ENCODE peak calls at places on chromosomes 16 and 17, in four cellular contexts. One of them, this sample, is unnamed. For H3K4me1, the result is how much of the 10 kb centered on the place peaks cover.

GRCh38 chr16:87076950-87077749 is 240.0 kb downstream of the C16orf95 start:
- DNase-seq in endothelial cell of umbilical vein: peak
- DNase-seq in BE2C: peak
- DNase-seq in naive thymus-derived CD4-positive, alpha-beta T cell: no peak
- DNase-seq in this sample: no peak

GRCh38 chr17:32876414-32877163 is at the start of gene MYO1D:
- DNase-seq in endothelial cell of umbilical vein: no peak
- DNase-seq in BE2C: peak
- DNase-seq in naive thymus-derived CD4-positive, alpha-beta T cell: peak
- DNase-seq in this sample: peak

GRCh38 chr17:17763136-17763535 is 73.7 kb downstream of the SREBF1 start:
- DNase-seq in endothelial cell of umbilical vein: no peak
- DNase-seq in BE2C: no peak
- DNase-seq in naive thymus-derived CD4-positive, alpha-beta T cell: no peak
- DNase-seq in this sample: no peak

GRCh38 chr17:1267471-1267947 is 2.7 kb upstream of the BHLHA9 start:
- DNase-seq in endothelial cell of umbilical vein: no peak
- DNase-seq in BE2C: no peak
- DNase-seq in naive thymus-derived CD4-positive, alpha-beta T cell: no peak
- DNase-seq in this sample: no peak

GRCh38 chr16:12590963-12591362 is 212.7 kb downstream of the CPPED1 start:
- DNase-seq in endothelial cell of umbilical vein: no peak
- DNase-seq in BE2C: no peak
- DNase-seq in naive thymus-derived CD4-positive, alpha-beta T cell: no peak
- DNase-seq in this sample: no peak

GRCh38 chr17:71430281-71430680 is 690.5 kb upstream of the SOX9 start:
- DNase-seq in endothelial cell of umbilical vein: no peak
- DNase-seq in BE2C: no peak
- DNase-seq in naive thymus-derived CD4-positive, alpha-beta T cell: no peak
- DNase-seq in this sample: no peak

GRCh38 chr16:56193951-56194726 is 2.9 kb downstream of the GNAO1 start:
- DNase-seq in endothelial cell of umbilical vein: peak
- DNase-seq in BE2C: peak
- DNase-seq in naive thymus-derived CD4-positive, alpha-beta T cell: peak
- DNase-seq in this sample: peak

GRCh38 chr16:22937169-22937568 is 123.2 kb downstream of the HS3ST2 start:
- DNase-seq in endothelial cell of umbilical vein: no peak
- DNase-seq in BE2C: no peak
- DNase-seq in naive thymus-derived CD4-positive, alpha-beta T cell: no peak
- DNase-seq in this sample: no peak

GRCh38 chr16:53216798-53217197 is 162.0 kb downstream of the CHD9 start:
- DNase-seq in endothelial cell of umbilical vein: no peak
- DNase-seq in BE2C: no peak
- DNase-seq in naive thymus-derived CD4-positive, alpha-beta T cell: no peak
- DNase-seq in this sample: no peak

GRCh38 chr17:65359016-65359415 is 202.4 kb downstream of the AXIN2 start:
- DNase-seq in endothelial cell of umbilical vein: peak
- DNase-seq in BE2C: no peak
- DNase-seq in naive thymus-derived CD4-positive, alpha-beta T cell: no peak
- DNase-seq in this sample: no peak

GRCh38 chr16:27720731-27721547 is 171.0 kb downstream of the KATNIP start:
- DNase-seq in endothelial cell of umbilical vein: no peak
- DNase-seq in BE2C: no peak
- DNase-seq in naive thymus-derived CD4-positive, alpha-beta T cell: no peak
- DNase-seq in this sample: no peak

GRCh38 chr16:49733278-49734009 is 122.5 kb downstream of the ZNF423 start:
- DNase-seq in endothelial cell of umbilical vein: no peak
- DNase-seq in BE2C: no peak
- DNase-seq in naive thymus-derived CD4-positive, alpha-beta T cell: no peak
- DNase-seq in this sample: no peak

GRCh38 chr16:50702725-50703124 is 9.3 kb downstream of the NOD2 start:
- DNase-seq in endothelial cell of umbilical vein: no peak
- DNase-seq in BE2C: no peak
- DNase-seq in naive thymus-derived CD4-positive, alpha-beta T cell: no peak
- DNase-seq in this sample: no peak

GRCh38 chr16:30924086-30924714 is 828 bp downstream of the FBXL19 start:
- DNase-seq in endothelial cell of umbilical vein: no peak
- DNase-seq in BE2C: no peak
- DNase-seq in naive thymus-derived CD4-positive, alpha-beta T cell: no peak
- DNase-seq in this sample: no peak

GRCh38 chr16:87812200-87812656 is 46.4 kb upstream of the KLHDC4 start:
- DNase-seq in endothelial cell of umbilical vein: no peak
- DNase-seq in BE2C: peak
- DNase-seq in naive thymus-derived CD4-positive, alpha-beta T cell: no peak
- DNase-seq in this sample: no peak

GRCh38 chr16:12899529-12900168 is 1.7 kb upstream of the SHISA9 start:
- DNase-seq in endothelial cell of umbilical vein: no peak
- DNase-seq in BE2C: no peak
- DNase-seq in naive thymus-derived CD4-positive, alpha-beta T cell: no peak
- DNase-seq in this sample: no peak

GRCh38 chr16:10729104-10729503 is 14.5 kb upstream of the NUBP1 start:
- DNase-seq in endothelial cell of umbilical vein: no peak
- DNase-seq in BE2C: no peak
- DNase-seq in naive thymus-derived CD4-positive, alpha-beta T cell: no peak
- DNase-seq in this sample: no peak

GRCh38 chr16:27724491-27724878 is 174.5 kb downstream of the KATNIP start:
- DNase-seq in endothelial cell of umbilical vein: no peak
- DNase-seq in BE2C: no peak
- DNase-seq in naive thymus-derived CD4-positive, alpha-beta T cell: no peak
- DNase-seq in this sample: no peak

DNA sequence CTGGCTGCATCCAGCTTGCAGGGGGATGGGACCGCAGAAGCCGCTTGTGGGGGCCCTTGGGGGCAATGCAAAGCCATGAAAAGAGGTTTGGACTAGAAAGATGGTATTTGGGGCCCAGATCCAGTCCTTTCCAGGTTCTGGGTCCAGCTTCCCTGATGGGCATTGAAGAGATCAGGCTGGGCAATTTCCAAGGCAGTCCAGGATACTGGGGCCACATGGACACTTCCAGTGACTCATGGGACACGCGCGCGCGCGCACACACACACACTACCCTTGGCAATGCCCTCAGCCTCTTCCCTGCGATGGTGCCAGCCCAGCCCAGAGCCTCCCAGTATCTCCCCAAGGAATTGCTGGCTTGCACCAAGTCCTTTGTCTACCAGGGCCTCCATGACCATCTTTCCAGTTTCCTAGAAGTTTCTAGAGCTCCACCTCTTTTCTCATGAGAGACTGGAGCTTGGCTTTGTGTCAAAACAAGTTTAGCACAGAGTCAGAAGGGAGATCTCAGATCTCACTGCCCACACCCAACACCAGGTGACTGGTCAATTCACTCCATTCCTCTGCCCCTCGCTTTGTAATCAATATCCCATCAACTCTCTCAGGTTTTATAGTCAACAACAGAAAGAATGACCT is 44.3 kb downstream of the WNT3 start:
- DNase-seq in endothelial cell of umbilical vein: no peak
- DNase-seq in BE2C: no peak
- DNase-seq in naive thymus-derived CD4-positive, alpha-beta T cell: no peak
- DNase-seq in this sample: no peak
- H3K4me1 ChIP-seq in endothelial cell of umbilical vein: under half
- H3K4me1 ChIP-seq in BE2C: under half
- H3K4me1 ChIP-seq in naive thymus-derived CD4-positive, alpha-beta T cell: under half
- H3K4me1 ChIP-seq in this sample: under half

GRCh38 chr16:67679935-67680897 is 13.6 kb downstream of the C16orf86 start:
- DNase-seq in endothelial cell of umbilical vein: no peak
- DNase-seq in BE2C: no peak
- DNase-seq in naive thymus-derived CD4-positive, alpha-beta T cell: no peak
- DNase-seq in this sample: no peak
- H3K4me1 ChIP-seq in endothelial cell of umbilical vein: under half
- H3K4me1 ChIP-seq in BE2C: under half
- H3K4me1 ChIP-seq in naive thymus-derived CD4-positive, alpha-beta T cell: under half
- H3K4me1 ChIP-seq in this sample: under half

GRCh38 chr17:81039854-81040758 is 5.2 kb downstream of the BAIAP2 start:
- DNase-seq in endothelial cell of umbilical vein: peak
- DNase-seq in BE2C: peak
- DNase-seq in naive thymus-derived CD4-positive, alpha-beta T cell: no peak
- DNase-seq in this sample: no peak

GRCh38 chr17:81040791-81041337 is 5.9 kb downstream of the BAIAP2 start:
- DNase-seq in endothelial cell of umbilical vein: no peak
- DNase-seq in BE2C: no peak
- DNase-seq in naive thymus-derived CD4-positive, alpha-beta T cell: no peak
- DNase-seq in this sample: no peak

GRCh38 chr17:81037783-81038733 is 3.1 kb downstream of the BAIAP2 start:
- DNase-seq in endothelial cell of umbilical vein: no peak
- DNase-seq in BE2C: no peak
- DNase-seq in naive thymus-derived CD4-positive, alpha-beta T cell: no peak
- DNase-seq in this sample: no peak

GRCh38 chr17:81037026-81037782 is 2.3 kb downstream of the BAIAP2 start:
- DNase-seq in endothelial cell of umbilical vein: no peak
- DNase-seq in BE2C: peak
- DNase-seq in naive thymus-derived CD4-positive, alpha-beta T cell: no peak
- DNase-seq in this sample: no peak

GRCh38 chr17:81039096-81039495 is 4.1 kb downstream of the BAIAP2 start:
- DNase-seq in endothelial cell of umbilical vein: no peak
- DNase-seq in BE2C: no peak
- DNase-seq in naive thymus-derived CD4-positive, alpha-beta T cell: no peak
- DNase-seq in this sample: no peak
- H3K4me1 ChIP-seq in endothelial cell of umbilical vein: under half
- H3K4me1 ChIP-seq in BE2C: half or more
- H3K4me1 ChIP-seq in naive thymus-derived CD4-positive, alpha-beta T cell: under half
- H3K4me1 ChIP-seq in this sample: under half

DNA sequence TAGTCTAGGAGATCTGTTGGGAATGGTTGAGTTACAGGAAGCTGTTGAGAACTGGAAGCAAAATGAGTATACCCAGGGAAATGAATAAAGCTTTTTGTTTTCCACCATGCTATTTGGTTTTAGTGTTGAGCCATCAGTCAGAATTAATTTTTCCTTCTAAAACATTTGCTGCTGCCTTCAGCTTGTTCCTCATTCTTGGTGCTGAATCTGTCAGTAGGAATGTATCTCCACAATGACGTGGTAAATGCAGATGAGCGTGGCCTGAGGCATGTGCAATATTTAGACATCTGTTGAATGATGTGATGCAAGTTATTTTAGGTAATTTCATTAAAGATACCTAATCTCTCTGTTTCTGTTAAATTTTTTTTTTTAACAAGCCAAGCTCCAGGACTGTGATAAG is 10.9 kb downstream of the HAPSTR1 start:
- DNase-seq in endothelial cell of umbilical vein: no peak
- DNase-seq in BE2C: no peak
- DNase-seq in naive thymus-derived CD4-positive, alpha-beta T cell: no peak
- DNase-seq in this sample: no peak
- H3K4me1 ChIP-seq in endothelial cell of umbilical vein: under half
- H3K4me1 ChIP-seq in BE2C: under half
- H3K4me1 ChIP-seq in naive thymus-derived CD4-positive, alpha-beta T cell: half or more
- H3K4me1 ChIP-seq in this sample: half or more

GRCh38 chr17:19626079-19626478 is 22.5 kb upstream of the ALDH3A2 start:
- DNase-seq in endothelial cell of umbilical vein: no peak
- DNase-seq in BE2C: no peak
- DNase-seq in naive thymus-derived CD4-positive, alpha-beta T cell: no peak
- DNase-seq in this sample: no peak

GRCh38 chr17:19631905-19632304 is 16.6 kb upstream of the ALDH3A2 start:
- DNase-seq in endothelial cell of umbilical vein: no peak
- DNase-seq in BE2C: no peak
- DNase-seq in naive thymus-derived CD4-positive, alpha-beta T cell: no peak
- DNase-seq in this sample: no peak

GRCh38 chr17:19630651-19631050 is 17.9 kb upstream of the ALDH3A2 start:
- DNase-seq in endothelial cell of umbilical vein: no peak
- DNase-seq in BE2C: no peak
- DNase-seq in naive thymus-derived CD4-positive, alpha-beta T cell: no peak
- DNase-seq in this sample: no peak

GRCh38 chr17:19629449-19629848 is 19.1 kb upstream of the ALDH3A2 start:
- DNase-seq in endothelial cell of umbilical vein: no peak
- DNase-seq in BE2C: no peak
- DNase-seq in naive thymus-derived CD4-positive, alpha-beta T cell: no peak
- DNase-seq in this sample: no peak

DNA sequence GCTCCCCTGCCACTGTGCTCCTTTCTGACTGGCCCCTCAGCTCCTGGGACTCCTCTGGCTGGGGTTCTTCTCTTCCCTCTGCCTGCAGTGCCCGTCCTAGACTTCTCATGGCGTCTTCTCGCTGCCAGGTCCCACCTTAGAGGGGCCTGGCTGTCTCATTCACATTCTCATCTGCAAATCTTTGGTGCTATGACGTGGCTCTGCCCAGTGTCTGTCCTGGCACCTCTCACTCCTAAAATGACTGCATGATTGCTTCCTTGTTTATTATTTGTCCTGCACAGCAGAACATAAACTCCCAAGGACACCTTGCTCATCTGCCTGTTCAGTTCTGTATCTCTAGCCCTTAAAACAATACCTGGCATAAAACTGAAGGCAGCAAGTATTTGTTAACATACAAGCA is 18.5 kb upstream of the ALDH3A2 start:
- DNase-seq in endothelial cell of umbilical vein: no peak
- DNase-seq in BE2C: no peak
- DNase-seq in naive thymus-derived CD4-positive, alpha-beta T cell: no peak
- DNase-seq in this sample: no peak
- H3K4me1 ChIP-seq in endothelial cell of umbilical vein: under half
- H3K4me1 ChIP-seq in BE2C: under half
- H3K4me1 ChIP-seq in naive thymus-derived CD4-positive, alpha-beta T cell: under half
- H3K4me1 ChIP-seq in this sample: under half

GRCh38 chr17:48841395-48841831 is 10.6 kb downstream of the CALCOCO2 start:
- DNase-seq in endothelial cell of umbilical vein: peak
- DNase-seq in BE2C: no peak
- DNase-seq in naive thymus-derived CD4-positive, alpha-beta T cell: peak
- DNase-seq in this sample: peak
- H3K4me1 ChIP-seq in endothelial cell of umbilical vein: under half
- H3K4me1 ChIP-seq in BE2C: under half
- H3K4me1 ChIP-seq in naive thymus-derived CD4-positive, alpha-beta T cell: under half
- H3K4me1 ChIP-seq in this sample: under half

GRCh38 chr17:34246436-34246835 is 8.6 kb upstream of the CCL2 start:
- DNase-seq in endothelial cell of umbilical vein: no peak
- DNase-seq in BE2C: no peak
- DNase-seq in naive thymus-derived CD4-positive, alpha-beta T cell: no peak
- DNase-seq in this sample: no peak

GRCh38 chr17:34242976-34243731 is 11.9 kb upstream of the CCL2 start:
- DNase-seq in endothelial cell of umbilical vein: peak
- DNase-seq in BE2C: no peak
- DNase-seq in naive thymus-derived CD4-positive, alpha-beta T cell: no peak
- DNase-seq in this sample: no peak

GRCh38 chr17:34243732-34244299 is 11.3 kb upstream of the CCL2 start:
- DNase-seq in endothelial cell of umbilical vein: no peak
- DNase-seq in BE2C: no peak
- DNase-seq in naive thymus-derived CD4-positive, alpha-beta T cell: no peak
- DNase-seq in this sample: no peak

GRCh38 chr17:34246872-34247271 is 8.2 kb upstream of the CCL2 start:
- DNase-seq in endothelial cell of umbilical vein: no peak
- DNase-seq in BE2C: no peak
- DNase-seq in naive thymus-derived CD4-positive, alpha-beta T cell: no peak
- DNase-seq in this sample: no peak

DNA sequence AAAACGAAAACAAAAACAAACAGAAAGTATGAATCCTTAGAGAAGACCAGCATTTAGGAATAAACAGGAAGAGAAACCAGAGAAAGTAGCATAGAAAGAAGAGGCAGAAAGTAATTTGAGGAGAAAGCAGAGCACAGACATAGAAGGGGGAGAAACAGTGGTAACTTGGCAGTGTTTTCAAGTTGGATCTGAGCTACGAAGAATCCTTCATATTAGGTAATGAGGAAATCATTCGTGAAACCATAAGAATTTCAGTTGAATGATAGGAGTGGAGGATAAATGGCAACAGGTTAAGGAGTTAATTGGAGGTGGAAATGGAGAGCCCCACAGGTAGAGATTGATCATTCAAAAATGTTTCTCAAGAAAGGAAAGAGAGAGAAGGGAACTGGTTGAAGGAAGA is 9.6 kb upstream of the CCL2 start:
- DNase-seq in endothelial cell of umbilical vein: no peak
- DNase-seq in BE2C: no peak
- DNase-seq in naive thymus-derived CD4-positive, alpha-beta T cell: no peak
- DNase-seq in this sample: no peak
- H3K4me1 ChIP-seq in endothelial cell of umbilical vein: half or more
- H3K4me1 ChIP-seq in BE2C: under half
- H3K4me1 ChIP-seq in naive thymus-derived CD4-positive, alpha-beta T cell: under half
- H3K4me1 ChIP-seq in this sample: under half

This sample was measured in CD8-positive, alpha-beta T cell.